ENCODE peak calls at places on chromosome 12, in seven cellular contexts. L is stimulated activated memory B cell treated with anti-CD40 and anti-IgM and Interleukin-4, amounts not matched to agents 10 μg/mL and 1 μg/mL and 100 μg/mL, for 72 hours; T is left cardiac atrium; Z is left lung; J is stimulated activated naive CD8-positive, alpha-beta T cell treated with anti-CD3 and anti-CD28 coated beads, Interleukin-15, amount 100 ng/mL, for 72 hours; Q is gastrocnemius medialis; B is naive B cell. R is an unnamed sample.

GRCh38 chr12:7395950-7396349 is 48.0 kb downstream of the CD163L1 start:
- ATAC-seq in L (no peak), T (no peak), Z (no peak), J (no peak), Q (no peak), B (no peak), R (no peak)

GRCh38 chr12:121789800-121790748 is 3.4 kb downstream of the RHOF start:
- ATAC-seq in L (peak; percentile 79), T (peak; percentile 17), Z (no peak), J (peak; percentile 71), Q (no peak), B (peak; percentile 69), R (no peak)

GRCh38 chr12:116532986-116533342 is 26.2 kb upstream of the MAP1LC3B2 start:
- ATAC-seq in L (no peak), T (no peak), Z (peak; percentile 5), J (peak; percentile 37), Q (peak; percentile 16), B (no peak), R (peak; percentile 5)

GRCh38 chr12:14982986-14983385 is 10.1 kb downstream of the PDE6H start:
- ATAC-seq in L (no peak), T (no peak), Z (no peak), J (peak; percentile 18), Q (no peak), B (no peak), R (no peak)

GRCh38 chr12:120720234-120720968 is 5.2 kb upstream of the ACADS start:
- ATAC-seq in L (no peak), T (peak; percentile 70), Z (peak; percentile 68), J (no peak), Q (peak; percentile 98), B (no peak), R (peak; percentile 52)

GRCh38 chr12:124524231-124524925 is 43.0 kb downstream of the NCOR2 start:
- ATAC-seq in L (no peak), T (no peak), Z (peak; percentile 52), J (no peak), Q (peak; percentile 15), B (no peak), R (no peak)

GRCh38 chr12:21980544-21980943 is 39.3 kb upstream of the ABCC9 start:
- ATAC-seq in L (no peak), T (no peak), Z (no peak), J (no peak), Q (no peak), B (no peak), R (no peak)

GRCh38 chr12:131711551-131712205 is 788 bp downstream of the SFSWAP start:
- ATAC-seq in L (no peak), T (no peak), Z (no peak), J (peak; percentile 19), Q (no peak), B (no peak), R (no peak)

GRCh38 chr12:66819587-66819986 is 140.7 kb upstream of the GRIP1 start:
- ATAC-seq in L (no peak), T (no peak), Z (no peak), J (peak; percentile 90), Q (no peak), B (no peak), R (no peak)